ENCODE peak calls at places on chromosome 14, in four cellular contexts. One of them, this sample, is unnamed.

GRCh38 chr14:67429651-67430205 is 17.8 kb upstream of the PLEK2 start:
- DNase-seq in CD4-positive, alpha-beta T cell: no peak
- DNase-seq in nephron progenitor cell: no peak
- DNase-seq in endodermal cell: no peak
- DNase-seq in this sample: no peak

GRCh38 chr14:21917699-21918436 is 244.2 kb upstream of the OR4E1 start:
- DNase-seq in endodermal cell: peak; percentile 68
- DNase-seq in nephron progenitor cell: peak; percentile 49
- DNase-seq in CD4-positive, alpha-beta T cell: peak; percentile 47
- DNase-seq in this sample: no peak

GRCh38 chr14:100761481-100761880 is 34.8 kb downstream of the DLK1 start:
- DNase-seq in nephron progenitor cell: no peak
- DNase-seq in endodermal cell: no peak
- DNase-seq in CD4-positive, alpha-beta T cell: no peak
- DNase-seq in this sample: no peak

GRCh38 chr14:33938131-33938949 is 12.5 kb downstream of the EGLN3 start:
- DNase-seq in nephron progenitor cell: peak; percentile 38
- DNase-seq in endodermal cell: peak; percentile 81
- DNase-seq in CD4-positive, alpha-beta T cell: no peak
- DNase-seq in this sample: peak; percentile 84

GRCh38 chr14:59120931-59121330 is 67.5 kb upstream of the DAAM1 start:
- DNase-seq in CD4-positive, alpha-beta T cell: no peak
- DNase-seq in nephron progenitor cell: no peak
- DNase-seq in endodermal cell: no peak
- DNase-seq in this sample: no peak

GRCh38 chr14:68616255-68616902 is 176.5 kb downstream of the ZFP36L1 start:
- DNase-seq in CD4-positive, alpha-beta T cell: no peak
- DNase-seq in nephron progenitor cell: no peak
- DNase-seq in endodermal cell: no peak
- DNase-seq in this sample: no peak

GRCh38 chr14:96683575-96684289 is 113.5 kb upstream of the VRK1 start:
- DNase-seq in endodermal cell: no peak
- DNase-seq in nephron progenitor cell: no peak
- DNase-seq in CD4-positive, alpha-beta T cell: no peak
- DNase-seq in this sample: no peak

GRCh38 chr14:63727736-63728728 is at the start of gene SGPP1:
- DNase-seq in nephron progenitor cell: peak; percentile 88
- DNase-seq in CD4-positive, alpha-beta T cell: peak; percentile 78
- DNase-seq in endodermal cell: peak; percentile 90
- DNase-seq in this sample: peak; percentile 81

GRCh38 chr14:68787235-68787727 is 5.6 kb downstream of the ZFP36L1 start:
- DNase-seq in CD4-positive, alpha-beta T cell: no peak
- DNase-seq in nephron progenitor cell: no peak
- DNase-seq in endodermal cell: peak; percentile 76
- DNase-seq in this sample: peak; percentile 64

GRCh38 chr14:34971801-34972200 is 11.0 kb upstream of the SRP54 start:
- DNase-seq in endodermal cell: no peak
- DNase-seq in nephron progenitor cell: no peak
- DNase-seq in CD4-positive, alpha-beta T cell: no peak
- DNase-seq in this sample: no peak

DNA sequence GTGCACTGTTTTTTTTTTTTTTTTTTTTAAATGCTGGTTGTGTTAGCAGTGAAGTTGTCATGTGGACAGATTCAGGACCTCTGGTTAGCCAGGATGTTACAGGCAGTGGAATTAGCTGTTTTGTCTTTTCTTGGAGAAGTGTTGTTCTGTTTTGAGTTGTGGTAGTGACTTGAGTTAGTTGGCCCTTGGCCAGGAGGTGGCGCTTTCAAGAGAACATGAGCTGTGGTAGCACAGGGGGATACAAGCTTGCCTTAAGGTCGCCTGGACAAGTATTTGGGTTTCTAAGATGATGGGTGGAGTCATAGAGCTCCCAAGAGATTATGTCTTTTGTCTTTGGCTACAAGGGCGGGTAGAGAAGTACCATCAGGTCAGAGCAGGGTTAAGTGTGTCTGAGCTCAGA is 33.3 kb upstream of the CCDC198 start:
- DNase-seq in endodermal cell: peak; percentile 86
- DNase-seq in CD4-positive, alpha-beta T cell: no peak
- DNase-seq in nephron progenitor cell: no peak
- DNase-seq in this sample: no peak
- TF ChIP-seq CTCF in endodermal cell: peak; percentile 82
- TF ChIP-seq CTCF in CD4-positive, alpha-beta T cell: no peak
- TF ChIP-seq CTCF in nephron progenitor cell: no peak
- TF ChIP-seq CTCF in this sample: no peak

GRCh38 chr14:106837870-106838269 is 1311.5 kb downstream of the TMEM121 start:
- DNase-seq in CD4-positive, alpha-beta T cell: no peak
- DNase-seq in nephron progenitor cell: no peak
- DNase-seq in endodermal cell: no peak
- DNase-seq in this sample: no peak

GRCh38 chr14:106841701-106842100 is 1315.3 kb downstream of the TMEM121 start:
- DNase-seq in endodermal cell: no peak
- DNase-seq in CD4-positive, alpha-beta T cell: no peak
- DNase-seq in nephron progenitor cell: no peak
- DNase-seq in this sample: no peak

GRCh38 chr14:106842687-106843086 is 1316.3 kb downstream of the TMEM121 start:
- DNase-seq in CD4-positive, alpha-beta T cell: no peak
- DNase-seq in endodermal cell: no peak
- DNase-seq in nephron progenitor cell: no peak
- DNase-seq in this sample: peak; percentile 55

GRCh38 chr14:106838991-106839769 is 1312.8 kb downstream of the TMEM121 start:
- DNase-seq in nephron progenitor cell: no peak
- DNase-seq in CD4-positive, alpha-beta T cell: no peak
- DNase-seq in endodermal cell: no peak
- DNase-seq in this sample: no peak

DNA sequence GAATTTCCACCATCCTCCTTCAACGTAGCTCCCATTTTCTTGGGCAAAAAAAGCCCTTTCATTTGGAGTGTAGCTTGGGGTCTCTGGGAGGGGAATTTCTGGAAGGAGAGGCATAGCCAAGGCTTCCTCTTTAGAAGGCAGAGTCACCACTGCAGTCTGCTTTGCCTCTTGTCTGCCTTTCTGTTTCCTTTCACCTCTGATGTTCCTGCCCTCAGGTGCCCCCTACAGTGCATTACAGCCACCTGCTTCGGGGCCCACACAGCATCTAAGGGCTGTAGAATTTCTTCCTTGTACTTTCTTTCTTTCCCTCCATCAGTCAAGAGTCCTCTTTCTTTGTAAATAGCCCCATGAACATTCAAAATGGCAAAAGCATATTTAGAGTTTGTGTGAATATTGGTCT is 1313.9 kb downstream of the TMEM121 start:
- DNase-seq in CD4-positive, alpha-beta T cell: no peak
- DNase-seq in endodermal cell: no peak
- DNase-seq in nephron progenitor cell: no peak
- DNase-seq in this sample: no peak
- TF ChIP-seq CTCF in CD4-positive, alpha-beta T cell: peak; percentile 15
- TF ChIP-seq CTCF in endodermal cell: no peak
- TF ChIP-seq CTCF in nephron progenitor cell: no peak
- TF ChIP-seq CTCF in this sample: no peak

DNA sequence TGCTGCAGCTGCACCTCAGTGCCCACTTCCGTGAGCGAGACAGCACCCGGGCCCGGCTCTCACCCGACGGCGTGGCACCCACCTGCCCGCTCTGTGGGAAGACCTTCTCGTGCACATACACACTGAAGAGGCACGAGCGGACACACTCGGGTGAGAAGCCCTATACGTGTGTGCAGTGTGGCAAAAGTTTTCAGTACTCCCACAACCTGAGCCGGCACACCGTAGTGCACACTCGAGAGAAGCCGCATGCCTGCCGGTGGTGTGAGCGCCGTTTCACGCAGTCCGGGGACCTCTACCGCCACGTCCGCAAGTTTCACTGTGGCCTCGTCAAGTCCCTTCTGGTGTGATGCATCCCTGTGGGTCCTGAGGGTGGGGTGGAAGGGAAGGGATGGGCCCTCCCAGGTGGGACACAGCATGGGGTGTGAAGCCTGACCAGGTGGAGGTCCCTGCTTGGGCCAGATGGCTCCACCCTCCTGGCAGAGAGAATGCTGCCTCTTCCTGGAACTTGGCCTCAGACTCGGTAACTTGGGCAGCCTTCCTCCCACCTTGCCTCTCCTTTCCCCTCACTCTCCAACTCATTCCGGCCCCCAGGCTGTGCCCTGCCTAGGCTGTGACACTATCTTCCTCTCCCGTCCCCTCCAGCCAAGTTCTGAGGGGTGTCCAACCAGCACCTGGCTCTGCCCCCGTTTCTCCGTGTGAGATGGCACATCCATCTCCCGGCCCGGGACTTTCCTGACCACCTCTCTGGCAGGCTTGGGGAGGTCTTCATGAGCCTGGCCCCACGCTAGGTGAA is 1.4 kb downstream of the ZBTB42 start:
- DNase-seq in endodermal cell: no peak
- DNase-seq in nephron progenitor cell: no peak
- DNase-seq in CD4-positive, alpha-beta T cell: no peak
- DNase-seq in this sample: no peak
- TF ChIP-seq CTCF in endodermal cell: no peak
- TF ChIP-seq CTCF in nephron progenitor cell: no peak
- TF ChIP-seq CTCF in CD4-positive, alpha-beta T cell: no peak
- TF ChIP-seq CTCF in this sample: no peak

GRCh38 chr14:89534896-89535615 is 118.0 kb upstream of the FOXN3 start:
- DNase-seq in endodermal cell: no peak
- DNase-seq in CD4-positive, alpha-beta T cell: no peak
- DNase-seq in nephron progenitor cell: no peak
- DNase-seq in this sample: no peak

GRCh38 chr14:89533761-89534160 is 116.7 kb upstream of the FOXN3 start:
- DNase-seq in endodermal cell: no peak
- DNase-seq in nephron progenitor cell: no peak
- DNase-seq in CD4-positive, alpha-beta T cell: no peak
- DNase-seq in this sample: no peak

GRCh38 chr14:89540009-89540829 is 123.2 kb upstream of the FOXN3 start:
- DNase-seq in nephron progenitor cell: no peak
- DNase-seq in endodermal cell: no peak
- DNase-seq in CD4-positive, alpha-beta T cell: no peak
- DNase-seq in this sample: peak; percentile 25

GRCh38 chr14:89540830-89541470 is 123.9 kb upstream of the FOXN3 start:
- DNase-seq in CD4-positive, alpha-beta T cell: no peak
- DNase-seq in endodermal cell: no peak
- DNase-seq in nephron progenitor cell: no peak
- DNase-seq in this sample: no peak

GRCh38 chr14:89537911-89538310 is 120.9 kb upstream of the FOXN3 start:
- DNase-seq in endodermal cell: no peak
- DNase-seq in CD4-positive, alpha-beta T cell: no peak
- DNase-seq in nephron progenitor cell: no peak
- DNase-seq in this sample: no peak
- TF ChIP-seq CTCF in endodermal cell: peak; percentile 68
- TF ChIP-seq CTCF in CD4-positive, alpha-beta T cell: no peak
- TF ChIP-seq CTCF in nephron progenitor cell: peak; percentile 9
- TF ChIP-seq CTCF in this sample: no peak

GRCh38 chr14:23800811-23801210 is 152.8 kb upstream of the DHRS4 start:
- DNase-seq in CD4-positive, alpha-beta T cell: no peak
- DNase-seq in endodermal cell: no peak
- DNase-seq in nephron progenitor cell: no peak
- DNase-seq in this sample: no peak

GRCh38 chr14:23805761-23806160 is 147.8 kb upstream of the DHRS4 start:
- DNase-seq in endodermal cell: no peak
- DNase-seq in nephron progenitor cell: no peak
- DNase-seq in CD4-positive, alpha-beta T cell: no peak
- DNase-seq in this sample: no peak

DNA sequence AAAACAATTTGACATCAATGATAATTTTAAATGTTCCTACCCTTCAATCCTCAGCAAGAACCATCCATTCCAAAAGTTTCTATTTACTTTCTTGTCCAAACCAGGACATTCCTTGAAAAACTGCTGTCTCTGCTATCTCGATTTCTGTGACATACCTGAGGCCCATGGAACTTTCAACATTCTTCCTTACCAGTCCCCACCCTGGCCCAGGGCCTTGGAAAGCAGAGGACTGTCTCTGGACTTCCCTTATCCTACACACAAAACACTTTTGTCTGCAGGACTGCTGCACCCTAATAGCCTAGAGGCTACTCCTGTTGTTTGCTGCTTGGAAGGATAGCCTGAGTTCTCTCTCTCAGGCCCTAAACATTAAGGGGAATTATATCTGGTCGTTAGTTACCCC is 151.8 kb upstream of the DHRS4 start:
- DNase-seq in endodermal cell: no peak
- DNase-seq in CD4-positive, alpha-beta T cell: no peak
- DNase-seq in nephron progenitor cell: no peak
- DNase-seq in this sample: no peak
- TF ChIP-seq CTCF in endodermal cell: no peak
- TF ChIP-seq CTCF in CD4-positive, alpha-beta T cell: no peak
- TF ChIP-seq CTCF in nephron progenitor cell: no peak
- TF ChIP-seq CTCF in this sample: no peak

GRCh38 chr14:81986005-81986404 is 452.4 kb upstream of the SEL1L start:
- DNase-seq in endodermal cell: no peak
- DNase-seq in nephron progenitor cell: no peak
- DNase-seq in CD4-positive, alpha-beta T cell: no peak
- DNase-seq in this sample: no peak

GRCh38 chr14:81990312-81990761 is 456.7 kb upstream of the SEL1L start:
- DNase-seq in CD4-positive, alpha-beta T cell: no peak
- DNase-seq in nephron progenitor cell: peak; percentile 67
- DNase-seq in endodermal cell: peak; percentile 84
- DNase-seq in this sample: no peak

DNA sequence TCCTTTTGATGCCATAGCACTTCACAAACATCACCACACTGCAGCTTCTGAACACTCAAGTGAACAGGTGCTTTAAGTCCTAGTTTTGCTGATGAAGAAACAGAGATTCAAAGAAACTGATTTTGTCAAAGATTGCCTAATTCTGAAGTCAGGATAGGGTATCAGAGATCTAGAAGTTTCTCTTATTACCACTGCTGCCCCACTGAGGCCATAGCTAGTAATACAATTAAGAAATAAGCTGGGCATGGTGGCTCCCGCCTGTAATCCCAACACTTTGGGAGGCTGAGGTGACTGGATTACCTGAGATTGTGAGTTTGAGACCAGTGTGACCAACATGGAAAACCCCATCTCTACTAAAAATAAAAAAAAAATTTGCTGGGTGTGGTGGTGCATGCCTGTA is 458.3 kb upstream of the SEL1L start:
- DNase-seq in endodermal cell: no peak
- DNase-seq in nephron progenitor cell: no peak
- DNase-seq in CD4-positive, alpha-beta T cell: no peak
- DNase-seq in this sample: no peak
- TF ChIP-seq CTCF in endodermal cell: peak; percentile 55
- TF ChIP-seq CTCF in nephron progenitor cell: peak; percentile 18
- TF ChIP-seq CTCF in CD4-positive, alpha-beta T cell: no peak
- TF ChIP-seq CTCF in this sample: no peak

GRCh38 chr14:74419086-74419485 is 6.9 kb downstream of the SYNDIG1L start:
- DNase-seq in CD4-positive, alpha-beta T cell: no peak
- DNase-seq in nephron progenitor cell: no peak
- DNase-seq in endodermal cell: no peak
- DNase-seq in this sample: no peak
- TF ChIP-seq CTCF in CD4-positive, alpha-beta T cell: no peak
- TF ChIP-seq CTCF in nephron progenitor cell: no peak
- TF ChIP-seq CTCF in endodermal cell: no peak
- TF ChIP-seq CTCF in this sample: no peak

This sample was measured in mucosa of descending colon.